ENCODE peak calls at places on chromosomes 6 and 20, in eight cellular contexts. N is mesendoderm, G is caudate nucleus, F is mesothelial cell of epicardium, A is AG04450, K is PC-9, S is DMS153, L is GM12865. U is an unnamed sample.

GRCh38 chr6:137813308-137813707 is 53.8 kb upstream of the TNFAIP3 start:
- DNase-seq in N (no peak), G (no peak), S (no peak), L (peak), A (no peak), F (no peak), K (no peak), U (no peak)

GRCh38 chr20:40481743-40482458 is 207.1 kb downstream of the MAFB start:
- DNase-seq in F (no peak), S (no peak), K (no peak), A (no peak), L (no peak), N (no peak), G (no peak), U (no peak)

GRCh38 chr20:51688600-51688999 is 79.6 kb downstream of the ATP9A start:
- DNase-seq in S (no peak), G (no peak), N (no peak), K (no peak), L (no peak), A (no peak), F (no peak), U (no peak)

GRCh38 chr6:167543602-167544506 is 219.0 kb downstream of the TTLL2 start:
- DNase-seq in G (no peak), S (no peak), F (no peak), L (no peak), N (no peak), K (no peak), A (no peak), U (no peak)

GRCh38 chr20:38880952-38881735 is 45.1 kb upstream of the FAM83D start:
- DNase-seq in L (peak), S (no peak), G (peak), K (no peak), A (no peak), N (no peak), F (no peak), U (no peak)

GRCh38 chr20:51489611-51490010 is 52.9 kb downstream of the NFATC2 start:
- DNase-seq in L (no peak), G (no peak), A (no peak), F (no peak), N (no peak), K (no peak), S (no peak), U (no peak)

GRCh38 chr6:10487668-10488327 is 33.4 kb upstream of the GCNT2 start:
- DNase-seq in G (no peak), K (no peak), L (no peak), F (no peak), S (no peak), A (no peak), N (no peak), U (no peak)

GRCh38 chr6:142489722-142490610 is 188.2 kb downstream of the ADGRG6 start:
- DNase-seq in L (no peak), G (no peak), S (no peak), A (no peak), K (no peak), N (no peak), F (no peak), U (no peak)

GRCh38 chr20:40156600-40157307 is 532.3 kb downstream of the MAFB start:
- DNase-seq in G (no peak), K (no peak), L (peak), N (no peak), S (no peak), F (no peak), A (no peak), U (no peak)

GRCh38 chr6:47034919-47035318 is 7.2 kb downstream of the ADGRF1 start:
- DNase-seq in L (no peak), S (peak), A (peak), N (no peak), G (no peak), F (peak), K (peak), U (peak)

GRCh38 chr6:31293343-31293742 is 21.5 kb upstream of the HLA-C start:
- DNase-seq in L (no peak), K (no peak), F (no peak), G (no peak), N (peak), S (no peak), A (no peak), U (no peak)

GRCh38 chr6:158564243-158565121 is 4.6 kb downstream of the TMEM181 start:
- DNase-seq in N (no peak), G (no peak), K (no peak), A (no peak), F (no peak), L (no peak), S (no peak), U (no peak)

GRCh38 chr6:582370-582769 is 74.5 kb downstream of the HUS1B start:
- DNase-seq in S (no peak), A (no peak), G (no peak), K (no peak), N (peak), L (no peak), F (no peak), U (no peak)

GRCh38 chr6:33609444-33610034 is 11.6 kb upstream of the ITPR3 start:
- DNase-seq in N (no peak), L (no peak), K (no peak), S (no peak), F (no peak), G (no peak), A (no peak), U (no peak)

GRCh38 chr6:71886184-71887005 is at the start of gene RIMS1:
- DNase-seq in N (peak), G (peak), K (no peak), A (no peak), S (peak), F (peak), L (peak), U (no peak)

GRCh38 chr6:64815718-64816117 is 891.3 kb downstream of the EYS start:
- DNase-seq in G (no peak), N (no peak), F (no peak), S (no peak), A (no peak), K (no peak), L (no peak), U (no peak)

GRCh38 chr20:41587956-41588355 is 30.2 kb downstream of the CHD6 start:
- DNase-seq in N (no peak), S (no peak), A (peak), K (no peak), F (no peak), G (no peak), L (no peak), U (peak)

U was measured in non-pigmented ciliary epithelial cell.